ENCODE peak calls at places on chromosome 3, in four cellular contexts. Y is NCI-H510A, E is NCI-H345, R is HEK293T. V is an unnamed sample.
A peak's percentile ranks its signal among the peaks of the same experiment; 100 is the strongest.

GRCh38 chr3:62022312-62022711 is 351.0 kb downstream of the FEZF2 start:
- DNase-seq in Y (no peak), E (no peak), R (no peak), V (no peak)

GRCh38 chr3:153284282-153284938 is 122.4 kb downstream of the RAP2B start:
- DNase-seq in Y (no peak), E (no peak), R (no peak), V (peak; percentile 31)

GRCh38 chr3:81302045-81302444 is 459.4 kb downstream of the GBE1 start:
- DNase-seq in Y (peak; percentile 12), E (peak; percentile 18), R (peak; percentile 55), V (peak; percentile 3)

GRCh38 chr3:94416768-94417167 is 353.9 kb downstream of the NSUN3 start:
- DNase-seq in Y (no peak), E (no peak), R (no peak), V (no peak)

GRCh38 chr3:44982817-44983216 is 6.8 kb downstream of the EXOSC7 start:
- DNase-seq in Y (no peak), E (no peak), R (no peak), V (no peak)

GRCh38 chr3:124552224-124552623 is 178.0 kb upstream of the UMPS start:
- DNase-seq in Y (no peak), E (peak; percentile 1), R (no peak), V (no peak)

GRCh38 chr3:55719508-55719907 is 232.4 kb upstream of the WNT5A start:
- DNase-seq in Y (no peak), E (no peak), R (no peak), V (no peak)

GRCh38 chr3:189613122-189613521 is 18.1 kb upstream of the TP63 start:
- DNase-seq in Y (no peak), E (no peak), R (no peak), V (no peak)

GRCh38 chr3:135694142-135694541 is 271.4 kb upstream of the PPP2R3A start:
- DNase-seq in Y (peak; percentile 26), E (peak; percentile 47), R (no peak), V (no peak)

V was measured in nucleus accumbens.